ENCODE peak calls at places on chromosomes 11 and 22, in ten cellular contexts. O is left ventricle myocardium inferior, X is heart right ventricle, Z is transverse colon, V is astrocyte, S is colonic mucosa, Q is AG04450, P is astrocyte of the spinal cord, F is adipocyte, R is dorsolateral prefrontal cortex. J is an unnamed sample.

GRCh38 chr11:58525037-58525614 is 17.2 kb upstream of the OR5B21 start:
- DNase-seq in O (no peak), X (no peak), Z (no peak), V (no peak), S (no peak), Q (no peak), P (no peak), F (no peak), R (no peak), J (no peak)

GRCh38 chr22:43262990-43263644 is 76.2 kb upstream of the TTLL12 start:
- DNase-seq in O (peak; percentile 27), X (peak; percentile 13), Z (peak; percentile 33), V (peak; percentile 20), S (no peak), Q (no peak), P (no peak), F (no peak), R (no peak), J (no peak)

GRCh38 chr11:131849485-131849884 is 479.1 kb downstream of the NTM start:
- DNase-seq in O (no peak), X (no peak), Z (no peak), V (no peak), S (no peak), Q (no peak), P (no peak), F (no peak), R (no peak), J (no peak)

GRCh38 chr11:134033696-134034491 is 35.0 kb upstream of the JAM3 start:
- DNase-seq in O (peak; percentile 87), X (peak; percentile 90), Z (peak; percentile 69), V (peak; percentile 84), S (peak; percentile 78), Q (peak; percentile 74), P (peak; percentile 82), F (peak; percentile 93), R (peak; percentile 78), J (peak; percentile 95)

GRCh38 chr11:134098566-134099184 is 29.8 kb downstream of the JAM3 start:
- DNase-seq in O (no peak), X (no peak), Z (no peak), V (no peak), S (no peak), Q (no peak), P (no peak), F (no peak), R (no peak), J (no peak)

GRCh38 chr11:35192347-35192746 is 53.4 kb downstream of the CD44 start:
- DNase-seq in O (peak; percentile 54), X (peak; percentile 58), Z (peak; percentile 52), V (no peak), S (peak; percentile 55), Q (no peak), P (no peak), F (no peak), R (no peak), J (peak; percentile 19)

GRCh38 chr11:539971-540481 is 2.7 kb downstream of the LRRC56 start:
- DNase-seq in O (no peak), X (no peak), Z (no peak), V (no peak), S (no peak), Q (no peak), P (no peak), F (no peak), R (no peak), J (no peak)

GRCh38 chr11:105618343-105618955 is 8.6 kb downstream of the GRIA4 start:
- DNase-seq in O (no peak), X (no peak), Z (no peak), V (peak; percentile 16), S (no peak), Q (no peak), P (no peak), F (no peak), R (no peak), J (no peak)

GRCh38 chr11:12179521-12179920 is 69.1 kb downstream of the MICAL2 start:
- DNase-seq in O (no peak), X (no peak), Z (no peak), V (no peak), S (no peak), Q (no peak), P (no peak), F (no peak), R (no peak), J (no peak)

GRCh38 chr22:46010177-46010867 is 33.4 kb upstream of the WNT7B start:
- DNase-seq in O (peak; percentile 11), X (no peak), Z (no peak), V (peak; percentile 80), S (no peak), Q (no peak), P (peak; percentile 72), F (no peak), R (peak; percentile 31), J (peak; percentile 64)

GRCh38 chr11:45324459-45324858 is 38.3 kb upstream of the SYT13 start:
- DNase-seq in O (no peak), X (no peak), Z (no peak), V (no peak), S (no peak), Q (no peak), P (no peak), F (no peak), R (no peak), J (no peak)

GRCh38 chr11:118133816-118134215 is 18.8 kb downstream of the SCN4B start:
- DNase-seq in O (no peak), X (no peak), Z (no peak), V (no peak), S (no peak), Q (no peak), P (no peak), F (no peak), R (no peak), J (no peak)

GRCh38 chr22:17570851-17571631 is 7.7 kb downstream of the SLC25A18 start:
- DNase-seq in O (peak; percentile 92), X (peak; percentile 78), Z (peak; percentile 76), V (peak; percentile 76), S (peak; percentile 30), Q (no peak), P (peak; percentile 83), F (peak; percentile 71), R (no peak), J (peak; percentile 50)

GRCh38 chr22:25134028-25134427 is 65.6 kb upstream of the CRYBB3 start:
- DNase-seq in O (no peak), X (no peak), Z (peak; percentile 63), V (no peak), S (peak; percentile 78), Q (no peak), P (no peak), F (no peak), R (no peak), J (peak; percentile 25)

GRCh38 chr11:38089728-38090127 is 1491.7 kb upstream of the RAG2 start:
- DNase-seq in O (no peak), X (no peak), Z (no peak), V (no peak), S (no peak), Q (no peak), P (peak; percentile 14), F (peak; percentile 65), R (no peak), J (no peak)

GRCh38 chr11:64890084-64890944 is 11.9 kb upstream of the EHD1 start:
- DNase-seq in O (no peak), X (no peak), Z (peak; percentile 44), V (no peak), S (peak; percentile 50), Q (no peak), P (no peak), F (no peak), R (no peak), J (no peak)
- H3K4me3 ChIP-seq in O (no peak overlapping the region), X (no peak overlapping the region), Z (peak overlapping the region; percentile 66), V (no peak overlapping the region), S (peak overlapping the region; percentile 68), Q (no peak overlapping the region), P (no peak overlapping the region), F (no peak overlapping the region), R (no peak overlapping the region), J (no peak overlapping the region)

GRCh38 chr22:28582806-28583205 is 96.8 kb downstream of the TTC28 start:
- DNase-seq in O (no peak), X (no peak), Z (no peak), V (peak; percentile 81), S (no peak), Q (peak; percentile 45), P (peak; percentile 82), F (peak; percentile 91), R (no peak), J (peak; percentile 8)
- H3K4me3 ChIP-seq in O (no peak overlapping the region), X (no peak overlapping the region), Z (no peak overlapping the region), V (no peak overlapping the region), S (no peak overlapping the region), Q (no peak overlapping the region), P (no peak overlapping the region), F (peak overlapping the region; percentile 65), R (no peak overlapping the region), J (no peak overlapping the region)

DNA sequence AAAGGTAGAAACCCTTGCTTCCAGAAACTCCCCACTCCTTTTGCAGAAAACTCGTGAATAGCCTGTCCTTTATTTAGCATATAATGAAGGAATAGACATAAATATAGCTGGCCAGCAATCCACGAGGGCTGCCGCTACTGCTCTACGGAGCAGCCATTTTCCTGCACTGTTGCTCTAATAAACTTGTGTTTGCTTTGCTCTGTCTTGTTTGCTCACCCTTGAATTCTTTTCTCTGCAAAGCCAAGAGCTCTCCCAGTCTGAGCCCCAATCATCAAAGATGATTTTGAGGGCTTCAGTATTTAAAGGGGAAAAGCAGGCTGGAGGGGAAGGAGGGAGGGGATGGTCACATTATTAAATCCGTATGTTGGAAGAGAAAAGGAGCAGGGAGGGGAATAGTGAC is 16.6 kb upstream of the CHKA start:
- DNase-seq in O (no peak), X (no peak), Z (no peak), V (no peak), S (no peak), Q (no peak), P (no peak), F (peak; percentile 8), R (peak; percentile 5), J (no peak)
- H3K4me3 ChIP-seq in O (no peak overlapping the region), X (no peak overlapping the region), Z (peak overlapping the region; percentile 24), V (no peak overlapping the region), S (no peak overlapping the region), Q (no peak overlapping the region), P (no peak overlapping the region), F (peak overlapping the region; percentile 63), R (no peak overlapping the region), J (no peak overlapping the region)

GRCh38 chr11:114441921-114442320 is 2.7 kb downstream of the REXO2 start:
- DNase-seq in O (no peak), X (no peak), Z (no peak), V (no peak), S (no peak), Q (no peak), P (no peak), F (peak; percentile 12), R (no peak), J (no peak)

GRCh38 chr11:114442559-114442958 is 3.3 kb downstream of the REXO2 start:
- DNase-seq in O (no peak), X (no peak), Z (no peak), V (no peak), S (no peak), Q (no peak), P (no peak), F (no peak), R (no peak), J (no peak)

GRCh38 chr11:114440121-114440860 is 1.0 kb downstream of the REXO2 start:
- DNase-seq in O (no peak), X (no peak), Z (no peak), V (peak; percentile 13), S (no peak), Q (no peak), P (no peak), F (peak; percentile 75), R (no peak), J (no peak)

GRCh38 chr11:114439229-114440120 is at the start of gene REXO2:
- DNase-seq in O (peak; percentile 96), X (peak; percentile 96), Z (peak; percentile 97), V (peak; percentile 89), S (peak; percentile 98), Q (peak; percentile 80), P (peak; percentile 95), F (peak; percentile 97), R (peak; percentile 94), J (peak; percentile 94)

GRCh38 chr11:114440971-114441810 is 1.9 kb downstream of the REXO2 start:
- DNase-seq in O (no peak), X (no peak), Z (no peak), V (no peak), S (no peak), Q (no peak), P (no peak), F (peak; percentile 48), R (no peak), J (no peak)
- H3K4me3 ChIP-seq in O (peak overlapping the region; percentile 90), X (peak overlapping the region; percentile 98), Z (peak overlapping the region; percentile 72), V (peak overlapping the region; percentile 77), S (no peak overlapping the region), Q (peak overlapping the region; percentile 99), P (peak overlapping the region; percentile 100), F (peak overlapping the region; percentile 93), R (no peak overlapping the region), J (peak overlapping the region; percentile 83)